ENCODE peak calls at places on chromosomes 2 and 18, in eight cellular contexts. G is amygdala, T is NCI-H1694, W is glutamatergic neuron, A is nucleus accumbens, P is dorsolateral prefrontal cortex, J is A549, Q is Calu3. O is an unnamed sample.

GRCh38 chr2:129006135-129006885 is 687.6 kb upstream of the HS6ST1 start:
- DNase-seq in W (no peak), G (no peak), Q (no peak), T (no peak), J (no peak), P (no peak), A (no peak), O (no peak)

GRCh38 chr2:133837441-133838090 is 269.3 kb upstream of the NCKAP5 start:
- DNase-seq in Q (no peak), A (peak; percentile 27), J (no peak), P (no peak), T (peak; percentile 98), W (no peak), G (no peak), O (peak; percentile 46)

GRCh38 chr18:39190508-39190907 is 1624.9 kb upstream of the CELF4 start:
- DNase-seq in Q (no peak), P (no peak), G (no peak), A (no peak), T (no peak), W (no peak), J (no peak), O (no peak)

GRCh38 chr2:84816426-84817026 is 64.4 kb downstream of the TRABD2A start:
- DNase-seq in Q (no peak), J (no peak), G (no peak), T (no peak), A (no peak), W (no peak), P (no peak), O (no peak)

GRCh38 chr2:26569216-26570082 is 71.7 kb downstream of the CIB4 start:
- DNase-seq in T (no peak), P (no peak), A (no peak), W (peak; percentile 4), Q (no peak), J (no peak), G (no peak), O (no peak)

GRCh38 chr2:197215988-197216979 is 94.3 kb downstream of the ANKRD44 start:
- DNase-seq in W (no peak), T (no peak), P (no peak), J (no peak), Q (no peak), A (no peak), G (no peak), O (no peak)

GRCh38 chr2:227450196-227450851 is 21.6 kb upstream of the AGFG1 start:
- DNase-seq in P (no peak), J (no peak), Q (no peak), G (no peak), T (no peak), A (no peak), W (no peak), O (no peak)

GRCh38 chr2:974454-974853 is 23.8 kb downstream of the SNTG2 start:
- DNase-seq in W (no peak), G (no peak), P (no peak), J (no peak), Q (no peak), T (no peak), A (no peak), O (no peak)

GRCh38 chr2:197229509-197230458 is 80.8 kb downstream of the ANKRD44 start:
- DNase-seq in J (no peak), Q (no peak), P (no peak), G (no peak), W (no peak), T (no peak), A (no peak), O (no peak)

GRCh38 chr2:58497189-58497588 is 256.1 kb upstream of the FANCL start:
- DNase-seq in A (no peak), P (no peak), Q (peak; percentile 39), W (no peak), J (no peak), T (no peak), G (no peak), O (no peak)

GRCh38 chr2:196453613-196454047 is 185.9 kb upstream of the CCDC150 start:
- DNase-seq in T (no peak), Q (peak; percentile 66), G (no peak), W (no peak), J (peak; percentile 10), A (peak; percentile 1), P (no peak), O (peak; percentile 55)

GRCh38 chr2:127157651-127158460 is 50.9 kb upstream of the BIN1 start:
- DNase-seq in T (no peak), W (peak; percentile 76), A (no peak), Q (no peak), G (no peak), J (no peak), P (no peak), O (peak; percentile 55)

GRCh38 chr2:232951891-232952290 is 61.2 kb downstream of the NGEF start:
- DNase-seq in J (no peak), P (no peak), Q (no peak), G (no peak), T (no peak), A (no peak), W (no peak), O (no peak)

GRCh38 chr18:47979611-47980200 is 49.2 kb upstream of the SMAD2 start:
- DNase-seq in G (no peak), T (no peak), P (no peak), A (no peak), W (no peak), Q (peak; percentile 36), J (no peak), O (no peak)

GRCh38 chr18:21571763-21572162 is 28.7 kb downstream of the ESCO1 start:
- DNase-seq in A (no peak), J (no peak), T (no peak), G (no peak), P (no peak), Q (no peak), W (no peak), O (no peak)

GRCh38 chr2:150271952-150272351 is 215.5 kb downstream of the RND3 start:
- DNase-seq in J (no peak), P (no peak), T (no peak), W (no peak), Q (no peak), A (no peak), G (no peak), O (no peak)

GRCh38 chr2:27303093-27304025 is 4.9 kb downstream of the UCN start:
- DNase-seq in Q (peak; percentile 59), P (no peak), W (peak; percentile 22), J (peak; percentile 86), G (no peak), A (peak; percentile 19), T (peak; percentile 88), O (peak; percentile 68)

GRCh38 chr2:28199995-28200394 is 192.7 kb upstream of the FOSL2 start:
- DNase-seq in A (no peak), W (no peak), G (no peak), T (no peak), Q (no peak), P (no peak), J (no peak), O (no peak)

GRCh38 chr18:54958711-54959625 is at the start of gene CCDC68:
- DNase-seq in P (no peak), W (peak; percentile 38), T (no peak), A (no peak), Q (peak; percentile 89), J (peak; percentile 35), G (no peak), O (no peak)

GRCh38 chr18:67938691-67939090 is 422.2 kb upstream of the DSEL start:
- DNase-seq in G (no peak), T (no peak), W (no peak), A (no peak), Q (no peak), J (no peak), P (no peak), O (no peak)

GRCh38 chr2:39128919-39129391 is 8.1 kb upstream of the SOS1 start:
- DNase-seq in G (no peak), P (no peak), W (no peak), A (no peak), Q (no peak), T (no peak), J (no peak), O (no peak)

GRCh38 chr2:64987963-64988419 is 1.2 kb upstream of the SLC1A4 start:
- DNase-seq in Q (no peak), A (no peak), G (no peak), P (no peak), J (no peak), W (no peak), T (no peak), O (no peak)

GRCh38 chr2:13006829-13007715 is 290.3 kb downstream of the TRIB2 start:
- DNase-seq in J (peak; percentile 41), G (peak; percentile 23), T (peak; percentile 87), A (peak; percentile 21), W (peak; percentile 67), P (peak; percentile 62), Q (peak; percentile 68), O (peak; percentile 79)